ENCODE peak calls at places on chromosome 4, in five cellular contexts. H, I, D, T and C are unnamed samples.
A peak's percentile ranks its signal among the peaks of the same experiment; 100 is the strongest.

GRCh38 chr4:138330531-138330930 is 88.4 kb upstream of the SLC7A11 start:
- DNase-seq in T (no peak), I (no peak), H (no peak), D (no peak), C (no peak)

GRCh38 chr4:21991050-21991449 is 42.5 kb upstream of the KCNIP4 start:
- DNase-seq in H (no peak), T (no peak), I (no peak), D (no peak), C (no peak)

GRCh38 chr4:48267574-48267973 is 2.1 kb downstream of the TEC start:
- DNase-seq in T (no peak), H (no peak), I (no peak), D (no peak), C (no peak)

GRCh38 chr4:64857198-64857597 is 447.9 kb upstream of the TECRL start:
- DNase-seq in D (no peak), T (no peak), H (no peak), I (no peak), C (no peak)

GRCh38 chr4:24557036-24558022 is 27.0 kb downstream of the DHX15 start:
- DNase-seq in H (no peak), I (no peak), D (no peak), T (no peak), C (no peak)

GRCh38 chr4:111806331-111806730 is 338.9 kb upstream of the FAM241A start:
- DNase-seq in D (no peak), I (no peak), T (no peak), H (peak; percentile 30), C (peak; percentile 55)

GRCh38 chr4:80202190-80202711 is 4.9 kb downstream of the PRDM8 start:
- DNase-seq in T (peak; percentile 77), I (peak; percentile 43), D (peak; percentile 49), H (peak; percentile 85), C (peak; percentile 91)

GRCh38 chr4:142274137-142274536 is 572.0 kb downstream of the INPP4B start:
- DNase-seq in D (peak; percentile 17), I (no peak), H (no peak), T (no peak), C (no peak)

GRCh38 chr4:55074386-55074785 is 51.0 kb downstream of the KDR start:
- DNase-seq in D (peak; percentile 31), H (no peak), I (no peak), T (no peak), C (no peak)

GRCh38 chr4:184895012-184895795 is 69.4 kb upstream of the ACSL1 start:
- DNase-seq in D (no peak), I (no peak), T (no peak), H (no peak), C (no peak)

GRCh38 chr4:6199344-6199921 is 916 bp downstream of the JAKMIP1 start:
- DNase-seq in H (no peak), T (no peak), D (no peak), I (no peak), C (peak; percentile 54)

GRCh38 chr4:95092762-95093161 is 335.0 kb downstream of the BMPR1B start:
- DNase-seq in H (no peak), T (no peak), I (no peak), D (no peak), C (no peak)

GRCh38 chr4:23741586-23742240 is 148.1 kb downstream of the PPARGC1A start:
- DNase-seq in H (no peak), D (no peak), I (no peak), T (no peak), C (no peak)

GRCh38 chr4:6460876-6461275 is 11.5 kb downstream of the PPP2R2C start:
- DNase-seq in D (no peak), T (no peak), I (no peak), H (no peak), C (no peak)